ENCODE peak calls at places on chromosomes 11 and 22, in six cellular contexts. One of them, this sample, is unnamed.

GRCh38 chr11:61963282-61964057 is 4.0 kb downstream of the FTH1 start:
- DNase-seq in stimulated activated CD8-positive, alpha-beta memory T cell treated with anti-CD3 and anti-CD28 coated beads, Interleukin-7, amount 100 ng/mL, for 24 hours: no peak
- DNase-seq in SHP77: no peak
- DNase-seq in MV-4-11: peak; percentile 94
- DNase-seq in testis: no peak
- DNase-seq in endothelial cell: no peak
- DNase-seq in this sample: no peak

GRCh38 chr11:57321996-57322880 is 2.5 kb downstream of the TNKS1BP1 start:
- DNase-seq in endothelial cell: peak; percentile 61
- DNase-seq in stimulated activated CD8-positive, alpha-beta memory T cell treated with anti-CD3 and anti-CD28 coated beads, Interleukin-7, amount 100 ng/mL, for 24 hours: no peak
- DNase-seq in testis: peak; percentile 91
- DNase-seq in SHP77: no peak
- DNase-seq in MV-4-11: no peak
- DNase-seq in this sample: no peak

GRCh38 chr11:6413791-6414231 is 5.1 kb downstream of the APBB1 start:
- DNase-seq in SHP77: no peak
- DNase-seq in testis: no peak
- DNase-seq in stimulated activated CD8-positive, alpha-beta memory T cell treated with anti-CD3 and anti-CD28 coated beads, Interleukin-7, amount 100 ng/mL, for 24 hours: no peak
- DNase-seq in MV-4-11: peak; percentile 92
- DNase-seq in endothelial cell: no peak
- DNase-seq in this sample: peak; percentile 55

GRCh38 chr22:47278655-47279054 is 516.2 kb downstream of the TBC1D22A start:
- DNase-seq in endothelial cell: no peak
- DNase-seq in testis: peak; percentile 73
- DNase-seq in SHP77: no peak
- DNase-seq in stimulated activated CD8-positive, alpha-beta memory T cell treated with anti-CD3 and anti-CD28 coated beads, Interleukin-7, amount 100 ng/mL, for 24 hours: no peak
- DNase-seq in MV-4-11: no peak
- DNase-seq in this sample: no peak

GRCh38 chr11:126417463-126417862 is 62.0 kb downstream of the ST3GAL4 start:
- DNase-seq in endothelial cell: no peak
- DNase-seq in testis: no peak
- DNase-seq in SHP77: no peak
- DNase-seq in MV-4-11: no peak
- DNase-seq in stimulated activated CD8-positive, alpha-beta memory T cell treated with anti-CD3 and anti-CD28 coated beads, Interleukin-7, amount 100 ng/mL, for 24 hours: no peak
- DNase-seq in this sample: no peak

GRCh38 chr11:118153976-118154375 is 1.4 kb upstream of the SCN4B start:
- DNase-seq in endothelial cell: no peak
- DNase-seq in stimulated activated CD8-positive, alpha-beta memory T cell treated with anti-CD3 and anti-CD28 coated beads, Interleukin-7, amount 100 ng/mL, for 24 hours: no peak
- DNase-seq in SHP77: no peak
- DNase-seq in testis: no peak
- DNase-seq in MV-4-11: no peak
- DNase-seq in this sample: no peak

GRCh38 chr22:42844756-42845155 is 12.3 kb downstream of the ARFGAP3 start:
- DNase-seq in SHP77: no peak
- DNase-seq in endothelial cell: no peak
- DNase-seq in stimulated activated CD8-positive, alpha-beta memory T cell treated with anti-CD3 and anti-CD28 coated beads, Interleukin-7, amount 100 ng/mL, for 24 hours: no peak
- DNase-seq in testis: no peak
- DNase-seq in MV-4-11: no peak
- DNase-seq in this sample: no peak

GRCh38 chr11:129951201-129951882 is 51.3 kb downstream of the PRDM10 start:
- DNase-seq in endothelial cell: no peak
- DNase-seq in SHP77: no peak
- DNase-seq in MV-4-11: no peak
- DNase-seq in stimulated activated CD8-positive, alpha-beta memory T cell treated with anti-CD3 and anti-CD28 coated beads, Interleukin-7, amount 100 ng/mL, for 24 hours: no peak
- DNase-seq in testis: no peak
- DNase-seq in this sample: no peak

GRCh38 chr22:48745842-48746788 is 1081.6 kb downstream of the BRD1 start:
- DNase-seq in SHP77: no peak
- DNase-seq in stimulated activated CD8-positive, alpha-beta memory T cell treated with anti-CD3 and anti-CD28 coated beads, Interleukin-7, amount 100 ng/mL, for 24 hours: no peak
- DNase-seq in endothelial cell: peak; percentile 3
- DNase-seq in MV-4-11: no peak
- DNase-seq in testis: peak; percentile 9
- DNase-seq in this sample: no peak

GRCh38 chr11:17639091-17639490 is 80.3 kb upstream of the MYOD1 start:
- DNase-seq in MV-4-11: no peak
- DNase-seq in SHP77: no peak
- DNase-seq in testis: no peak
- DNase-seq in stimulated activated CD8-positive, alpha-beta memory T cell treated with anti-CD3 and anti-CD28 coated beads, Interleukin-7, amount 100 ng/mL, for 24 hours: no peak
- DNase-seq in endothelial cell: no peak
- DNase-seq in this sample: no peak

GRCh38 chr11:24587655-24588054 is 90.8 kb downstream of the LUZP2 start:
- DNase-seq in testis: no peak
- DNase-seq in endothelial cell: no peak
- DNase-seq in MV-4-11: no peak
- DNase-seq in SHP77: no peak
- DNase-seq in stimulated activated CD8-positive, alpha-beta memory T cell treated with anti-CD3 and anti-CD28 coated beads, Interleukin-7, amount 100 ng/mL, for 24 hours: no peak
- DNase-seq in this sample: no peak